ENCODE peak calls at places on chromosomes 1 and 21, in four cellular contexts. B, K, R and C are unnamed samples.

GRCh38 chr1:19096036-19096833 is 113.8 kb downstream of the UBR4 start:
- DNase-seq in K (no peak), B (peak; percentile 58), R (no peak), C (no peak)

GRCh38 chr1:248842781-248843331 is 4.8 kb downstream of the ZNF672 start:
- DNase-seq in B (no peak), K (no peak), R (no peak), C (no peak)

GRCh38 chr1:34500451-34500850 is 254.4 kb upstream of the GJB5 start:
- DNase-seq in B (no peak), K (peak; percentile 17), R (peak; percentile 0), C (no peak)

GRCh38 chr1:150902751-150903150 is 15.8 kb downstream of the CTXND2 start:
- DNase-seq in K (no peak), R (no peak), B (no peak), C (no peak)

GRCh38 chr1:161038523-161039153 is at the start of gene TSTD1:
- DNase-seq in R (no peak), B (peak; percentile 90), K (peak; percentile 52), C (peak; percentile 30)

GRCh38 chr1:239383714-239384113 is 2.7 kb upstream of the CHRM3 start:
- DNase-seq in B (no peak), R (no peak), K (no peak), C (no peak)

GRCh38 chr1:75079535-75080290 is 54.5 kb upstream of the LHX8 start:
- DNase-seq in R (no peak), B (no peak), K (no peak), C (peak; percentile 23)

GRCh38 chr1:61184035-61184713 is 101.8 kb downstream of the NFIA start:
- DNase-seq in R (peak; percentile 93), K (peak; percentile 93), B (peak; percentile 88), C (peak; percentile 90)

GRCh38 chr1:30847358-30847972 is 61.1 kb downstream of the SDC3 start:
- DNase-seq in R (peak; percentile 72), K (peak; percentile 80), B (peak; percentile 80), C (no peak)

GRCh38 chr1:101178688-101179491 is 57.9 kb upstream of the S1PR1 start:
- DNase-seq in R (no peak), B (no peak), K (no peak), C (no peak)

GRCh38 chr1:38500352-38500751 is 359.2 kb downstream of the RRAGC start:
- DNase-seq in K (no peak), B (no peak), R (no peak), C (no peak)

GRCh38 chr21:42495765-42496119 is 282 bp downstream of the RSPH1 start:
- DNase-seq in R (no peak), K (no peak), B (peak; percentile 74), C (no peak)

GRCh38 chr1:214588963-214589597 is 13.9 kb upstream of the CENPF start:
- DNase-seq in K (no peak), R (peak; percentile 54), B (no peak), C (no peak)

GRCh38 chr1:17617787-17618557 is 78.5 kb downstream of the ARHGEF10L start:
- DNase-seq in K (peak; percentile 82), B (peak; percentile 31), R (peak; percentile 31), C (no peak)

GRCh38 chr1:32516402-32516801 is 22.8 kb upstream of the ZBTB8A start:
- DNase-seq in B (no peak), R (no peak), K (no peak), C (no peak)

GRCh38 chr1:37726746-37727145 is 34.4 kb downstream of the CDCA8 start:
- DNase-seq in R (no peak), B (no peak), K (no peak), C (no peak)

GRCh38 chr1:234772345-234773147 is 162.6 kb upstream of the IRF2BP2 start:
- DNase-seq in R (peak; percentile 99), B (peak; percentile 80), K (peak; percentile 43), C (no peak)

GRCh38 chr1:11434506-11434905 is 44.4 kb upstream of the DISP3 start:
- DNase-seq in K (no peak), B (no peak), R (no peak), C (no peak)

GRCh38 chr21:43318841-43319781 is 107.8 kb downstream of the SIK1 start:
- DNase-seq in K (no peak), B (peak; percentile 46), R (peak; percentile 30), C (no peak)

GRCh38 chr1:62093261-62093660 is 101.4 kb upstream of the L1TD1 start:
- DNase-seq in K (no peak), R (peak; percentile 55), B (no peak), C (no peak)

GRCh38 chr21:27681841-27682240 is 715.0 kb upstream of the ADAMTS5 start:
- DNase-seq in R (peak; percentile 42), K (no peak), B (no peak), C (no peak)

GRCh38 chr1:167821969-167822685 is 91.8 kb downstream of the ADCY10 start:
- DNase-seq in R (no peak), K (no peak), B (no peak), C (no peak)